ENCODE peak calls at places on chromosomes 16 and 17, in nine cellular contexts. Y is substantia nigra; Q is aorta; R is tibial nerve; L is transverse colon; I is uterus; U is naive thymus-derived CD4-positive, alpha-beta T cell; T is H1; M is lower lobe of right lung. V is an unnamed sample.

GRCh38 chr17:68391561-68392268 is 65.6 kb downstream of the WIPI1 start:
- DNase-seq in M (no peak), T (no peak), U (no peak), L (no peak), R (no peak), I (no peak), Q (no peak), Y (no peak), V (no peak)

GRCh38 chr17:7436556-7437368 is 1.5 kb downstream of the TMEM102 start:
- DNase-seq in Q (peak), R (peak), T (no peak), L (peak), I (peak), U (peak), M (peak), Y (peak), V (peak)

GRCh38 chr16:89924925-89925307 is 1.8 kb downstream of the TUBB3 start:
- DNase-seq in Y (no peak), T (no peak), M (no peak), Q (no peak), L (no peak), I (no peak), U (no peak), R (no peak), V (no peak)

GRCh38 chr17:36721560-36722120 is 120.3 kb downstream of the MRM1 start:
- DNase-seq in R (no peak), T (no peak), L (no peak), M (no peak), U (peak), Y (no peak), Q (no peak), I (no peak), V (no peak)

GRCh38 chr16:48596326-48596725 is 13.7 kb downstream of the N4BP1 start:
- DNase-seq in R (no peak), I (no peak), T (no peak), Q (no peak), U (no peak), L (no peak), M (no peak), Y (no peak), V (no peak)

GRCh38 chr17:56274491-56274890 is 121.2 kb downstream of the ANKFN1 start:
- DNase-seq in U (no peak), R (no peak), M (no peak), Q (no peak), T (no peak), I (no peak), L (no peak), Y (no peak), V (no peak)

GRCh38 chr17:28272166-28272565 is 46.8 kb upstream of the TMEM97 start:
- DNase-seq in T (no peak), M (no peak), Y (no peak), L (no peak), I (no peak), Q (no peak), R (no peak), U (no peak), V (no peak)

GRCh38 chr16:89117975-89118289 is 24.3 kb downstream of the ACSF3 start:
- DNase-seq in I (no peak), U (no peak), Q (peak), T (no peak), Y (no peak), R (no peak), L (no peak), M (peak), V (peak)

GRCh38 chr17:66548158-66548557 is 245.7 kb downstream of the PRKCA start:
- DNase-seq in T (no peak), M (no peak), R (no peak), L (no peak), Y (no peak), Q (no peak), U (no peak), I (no peak), V (no peak)

GRCh38 chr17:64315032-64315490 is 52.0 kb upstream of the TEX2 start:
- DNase-seq in M (peak), Q (peak), L (peak), Y (peak), R (peak), I (peak), T (no peak), U (no peak), V (peak)

GRCh38 chr16:77374384-77374783 is 60.5 kb downstream of the ADAMTS18 start:
- DNase-seq in Y (no peak), U (no peak), I (no peak), T (no peak), R (no peak), Q (no peak), L (no peak), M (no peak), V (no peak)

GRCh38 chr16:25092489-25092888 is 19.1 kb upstream of the LCMT1 start:
- DNase-seq in Q (no peak), R (no peak), L (no peak), T (no peak), I (no peak), Y (no peak), M (no peak), U (no peak), V (no peak)

GRCh38 chr17:57372156-57372555 is 115.8 kb downstream of the MSI2 start:
- DNase-seq in U (no peak), Y (no peak), R (no peak), T (no peak), M (no peak), L (no peak), Q (no peak), I (no peak), V (no peak)

GRCh38 chr17:43913584-43913983 is 6.2 kb upstream of the MPP2 start:
- DNase-seq in Y (no peak), I (no peak), L (no peak), M (no peak), Q (no peak), T (no peak), U (no peak), R (no peak), V (no peak)

GRCh38 chr17:75135946-75136345 is 4.4 kb upstream of the NT5C start:
- DNase-seq in Y (no peak), L (no peak), R (no peak), Q (no peak), T (no peak), I (no peak), U (no peak), M (no peak), V (no peak)

GRCh38 chr17:80831481-80831880 is 160.2 kb upstream of the CHMP6 start:
- DNase-seq in I (no peak), R (no peak), T (no peak), U (no peak), Q (no peak), Y (no peak), M (no peak), L (no peak), V (peak)

GRCh38 chr17:64024781-64025731 is 4.6 kb upstream of the ICAM2 start:
- DNase-seq in U (no peak), Y (no peak), R (no peak), T (no peak), L (no peak), Q (no peak), M (no peak), I (no peak), V (no peak)

GRCh38 chr17:70106551-70106950 is 31.5 kb downstream of the KCNJ16 start:
- DNase-seq in L (no peak), I (no peak), Y (no peak), M (no peak), T (no peak), U (no peak), Q (no peak), R (no peak), V (no peak)

GRCh38 chr17:72715906-72716572 is 376.4 kb downstream of the SLC39A11 start:
- DNase-seq in T (no peak), Y (no peak), R (peak), Q (no peak), U (no peak), I (no peak), L (no peak), M (no peak), V (no peak)

GRCh38 chr17:5580974-5581373 is 3.3 kb downstream of the NLRP1 start:
- DNase-seq in M (no peak), L (no peak), Y (no peak), Q (no peak), I (no peak), R (no peak), U (no peak), T (no peak), V (no peak)

GRCh38 chr17:78124081-78124835 is 4.3 kb downstream of the TMC6 start:
- DNase-seq in Q (peak), R (no peak), Y (no peak), M (no peak), L (peak), T (no peak), U (peak), I (no peak), V (no peak)

GRCh38 chr17:7910281-7910680 is 5.8 kb downstream of the RNF227 start:
- DNase-seq in R (no peak), M (no peak), U (no peak), T (no peak), Y (no peak), I (no peak), Q (no peak), L (no peak), V (no peak)

GRCh38 chr17:77356109-77356689 is 215.4 kb downstream of the SEC14L1 start:
- DNase-seq in T (no peak), L (no peak), Y (no peak), U (no peak), I (no peak), Q (no peak), M (no peak), R (peak), V (peak)

GRCh38 chr16:11105038-11105903 is 150.7 kb downstream of the SOCS1 start:
- DNase-seq in R (no peak), M (no peak), L (peak), Q (no peak), U (no peak), T (no peak), Y (no peak), I (peak), V (no peak)

GRCh38 chr17:48542114-48542955 is 2.6 kb downstream of the HOXB2 start:
- DNase-seq in Q (no peak), T (no peak), M (no peak), R (no peak), L (no peak), U (peak), I (peak), Y (no peak), V (no peak)

GRCh38 chr16:30374538-30374937 is at the start of gene MYL11:
- DNase-seq in T (no peak), R (no peak), M (no peak), U (no peak), Q (no peak), L (no peak), Y (no peak), I (no peak), V (peak)

GRCh38 chr17:27381007-27381501 is 75.2 kb upstream of the KSR1 start:
- DNase-seq in R (peak), L (peak), M (peak), T (peak), Q (peak), I (peak), U (peak), Y (peak), V (peak)

GRCh38 chr16:89265647-89266046 is 48.1 kb downstream of the ZNF778 start:
- DNase-seq in U (no peak), R (no peak), Y (no peak), M (no peak), T (no peak), L (no peak), I (no peak), Q (no peak), V (no peak)

GRCh38 chr17:13962716-13963115 is 106.6 kb upstream of the COX10 start:
- DNase-seq in M (no peak), Y (no peak), L (no peak), Q (no peak), T (no peak), R (no peak), U (no peak), I (no peak), V (no peak)

GRCh38 chr16:85370881-85371651 is 242.1 kb upstream of the GSE1 start:
- DNase-seq in Y (no peak), U (no peak), I (no peak), Q (peak), L (peak), T (no peak), R (peak), M (peak), V (peak)

GRCh38 chr16:85373741-85374570 is 239.2 kb upstream of the GSE1 start:
- DNase-seq in U (no peak), M (no peak), Y (no peak), L (no peak), R (no peak), T (no peak), I (no peak), Q (no peak), V (no peak)

GRCh38 chr16:85374571-85374872 is 238.6 kb upstream of the GSE1 start:
- DNase-seq in L (no peak), U (no peak), I (no peak), Y (no peak), M (no peak), T (no peak), R (no peak), Q (no peak), V (no peak)

GRCh38 chr16:85371948-85372347 is 241.2 kb upstream of the GSE1 start:
- DNase-seq in T (no peak), Q (no peak), R (no peak), M (no peak), U (no peak), L (no peak), Y (no peak), I (no peak), V (no peak)

DNA sequence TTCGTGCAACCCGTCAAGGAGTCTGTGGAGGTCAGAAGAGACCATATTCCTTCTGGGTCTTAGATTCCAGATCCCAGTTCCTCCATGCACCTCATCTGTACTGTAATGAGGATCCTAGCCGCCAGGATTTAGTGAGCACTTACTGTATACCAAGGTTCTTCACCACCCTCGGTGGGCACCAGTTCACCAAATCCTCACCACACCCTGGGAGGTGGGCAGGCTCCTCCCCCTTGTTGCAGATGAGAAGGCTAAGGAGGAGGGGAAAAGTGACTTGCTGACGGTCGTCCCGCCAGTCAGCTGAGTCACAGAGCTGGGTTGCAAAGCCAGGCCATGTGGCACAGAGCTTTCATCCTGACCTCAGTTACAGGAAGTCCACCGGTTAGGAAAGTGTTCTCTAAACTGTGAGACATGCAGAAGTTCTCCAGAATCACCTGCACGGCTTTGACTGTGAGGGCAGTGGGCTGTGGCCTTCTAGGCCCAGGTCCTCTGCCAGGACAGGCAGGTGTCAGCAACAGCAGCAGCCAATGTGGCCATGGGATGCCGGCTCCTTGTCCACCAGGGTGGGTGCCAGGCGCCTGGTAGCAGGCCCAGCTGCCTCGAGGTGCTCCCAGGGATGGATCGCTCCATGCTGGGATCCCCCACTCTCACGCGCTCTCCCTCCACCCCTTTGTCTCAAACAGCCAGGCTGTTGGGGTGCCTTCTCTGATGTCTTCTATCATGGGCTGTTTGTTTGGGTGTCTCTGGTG is 240.3 kb upstream of the GSE1 start:
- DNase-seq in I (no peak), M (no peak), Q (peak), T (no peak), L (no peak), U (no peak), Y (no peak), R (no peak), V (peak)
- H3K27ac ChIP-seq in I (no peak), M (no peak), Q (peak), T (no peak), L (peak), U (no peak), Y (no peak), R (no peak), V (peak)

GRCh38 chr17:50535407-50535806 is 2.9 kb downstream of the EPN3 start:
- DNase-seq in Y (no peak), I (no peak), Q (no peak), L (no peak), M (no peak), U (no peak), T (no peak), R (no peak), V (no peak)
- H3K27ac ChIP-seq in Y (no peak), I (no peak), Q (no peak), L (no peak), M (no peak), U (no peak), T (no peak), R (no peak), V (no peak)

DNA sequence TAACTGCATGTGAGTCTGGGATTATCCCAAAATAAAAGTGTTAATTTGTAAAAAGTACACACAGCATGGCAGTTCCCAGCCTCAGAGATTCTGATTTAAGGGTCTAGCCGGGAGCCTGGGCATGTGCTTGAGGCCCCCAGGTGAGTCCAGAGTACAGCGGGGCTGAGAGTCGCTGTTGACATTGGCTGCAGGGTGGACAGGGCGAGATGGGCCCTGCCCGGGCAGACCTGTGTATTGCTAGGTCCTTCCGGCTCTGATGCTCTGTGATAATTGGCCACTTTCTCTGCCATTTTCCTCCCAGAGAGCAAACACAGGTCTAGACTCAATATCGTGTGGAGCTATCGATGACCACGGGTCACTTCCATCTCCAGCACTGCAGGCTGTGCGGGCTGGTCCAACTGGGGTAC is 73.6 kb downstream of the ABCC6 start:
- DNase-seq in R (no peak), Q (no peak), L (no peak), U (no peak), Y (no peak), T (no peak), M (no peak), I (no peak), V (no peak)
- H3K27ac ChIP-seq in R (no peak), Q (no peak), L (peak), U (no peak), Y (no peak), T (no peak), M (no peak), I (no peak), V (peak)

GRCh38 chr16:23510154-23510914 is at the start of gene GGA2:
- DNase-seq in I (peak), T (no peak), U (peak), M (peak), L (peak), Q (peak), Y (peak), R (peak), V (peak)

GRCh38 chr16:23509441-23509754 is 896 bp downstream of the GGA2 start:
- DNase-seq in U (no peak), M (no peak), R (no peak), Q (no peak), I (no peak), Y (no peak), L (no peak), T (no peak), V (no peak)

GRCh38 chr16:23509763-23510153 is 536 bp downstream of the GGA2 start:
- DNase-seq in Y (no peak), L (no peak), Q (peak), U (peak), T (no peak), R (no peak), I (peak), M (no peak), V (peak)

GRCh38 chr16:23506606-23506994 is 3.7 kb downstream of the GGA2 start:
- DNase-seq in M (no peak), Q (no peak), L (no peak), T (no peak), Y (no peak), I (no peak), R (no peak), U (no peak), V (no peak)

DNA sequence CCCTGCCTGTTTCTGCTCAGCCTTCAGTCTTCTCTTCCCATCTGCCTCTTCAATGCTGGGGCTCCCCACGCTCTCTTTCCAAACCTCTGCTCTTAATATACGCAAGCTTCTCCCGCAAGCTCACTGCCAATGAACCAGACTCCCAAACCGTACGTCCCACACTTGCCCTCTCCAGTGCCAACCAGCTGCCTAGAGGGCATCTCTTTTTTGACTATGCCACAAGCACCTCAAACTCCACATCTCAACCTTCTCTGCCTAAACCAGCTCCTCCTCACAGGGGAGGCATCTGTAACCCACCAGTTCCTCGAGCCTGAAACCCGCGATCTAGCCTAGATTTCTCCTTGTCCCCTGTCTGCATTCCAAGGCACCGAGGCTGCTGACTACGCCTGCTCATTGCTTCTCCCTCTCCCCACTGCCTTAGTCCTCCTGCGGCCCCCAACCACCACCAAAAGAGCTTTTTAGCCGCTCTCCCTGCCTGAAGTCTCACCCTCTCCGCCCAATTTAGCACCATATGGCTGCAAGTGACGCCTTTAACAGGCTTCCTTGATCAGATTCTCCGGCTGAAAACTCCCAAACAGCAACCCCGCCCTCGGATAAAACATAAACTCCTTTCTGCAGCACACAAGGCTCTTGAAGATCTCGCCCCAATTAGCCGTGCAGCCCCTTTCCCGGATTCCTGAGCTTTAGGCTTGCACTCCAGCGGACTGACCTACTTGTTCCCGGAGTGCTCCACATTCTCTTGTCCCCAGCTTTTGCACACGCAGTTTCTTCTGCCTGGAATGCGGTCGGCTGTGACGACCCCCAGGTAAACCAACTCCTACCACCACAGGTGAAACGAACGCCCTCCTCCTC is 1.5 kb downstream of the GGA2 start:
- DNase-seq in U (no peak), L (peak), Y (no peak), M (no peak), T (no peak), Q (peak), I (no peak), R (no peak), V (no peak)
- H3K27ac ChIP-seq in U (peak), L (peak), Y (no peak), M (peak), T (no peak), Q (peak), I (peak), R (no peak), V (peak)

GRCh38 chr17:41891135-41892065 is 26.2 kb upstream of the KLHL11 start:
- DNase-seq in L (no peak), Q (no peak), U (no peak), T (no peak), Y (no peak), M (no peak), R (no peak), I (no peak), V (no peak)

GRCh38 chr17:41894791-41895331 is 23.9 kb downstream of the ACLY start:
- DNase-seq in Y (no peak), Q (no peak), T (no peak), M (no peak), U (no peak), I (peak), R (peak), L (no peak), V (peak)

GRCh38 chr17:41896726-41897125 is 22.0 kb downstream of the ACLY start:
- DNase-seq in T (no peak), I (no peak), M (no peak), U (no peak), Y (no peak), R (no peak), L (no peak), Q (no peak), V (no peak)

GRCh38 chr17:41893384-41893783 is 25.4 kb downstream of the ACLY start:
- DNase-seq in T (no peak), I (no peak), M (no peak), L (no peak), Y (no peak), U (no peak), Q (no peak), R (no peak), V (no peak)

DNA sequence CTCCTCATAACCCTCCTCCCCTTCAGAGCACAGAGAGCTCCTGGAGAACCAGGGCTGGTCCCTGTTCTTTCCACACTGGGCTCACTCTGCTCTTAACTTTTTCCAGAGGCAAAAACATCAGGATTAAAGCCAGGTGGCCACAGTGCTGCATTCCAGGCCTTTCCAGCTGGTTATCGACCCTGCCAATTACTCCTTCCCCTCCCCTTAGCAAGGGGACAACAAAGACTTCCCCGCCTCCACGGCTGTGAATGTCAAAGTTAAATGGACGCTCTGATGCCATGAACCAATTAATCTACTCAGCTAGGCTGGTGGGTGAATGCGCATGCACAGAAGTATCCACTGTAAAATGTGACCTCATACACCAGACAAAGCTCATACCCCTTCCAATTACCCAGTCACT is 23.1 kb downstream of the ACLY start:
- DNase-seq in Y (no peak), R (no peak), T (no peak), U (no peak), L (no peak), Q (no peak), M (no peak), I (peak), V (peak)
- H3K27ac ChIP-seq in Y (no peak), R (peak), T (no peak), U (no peak), L (peak), Q (no peak), M (no peak), I (peak), V (no peak)